ENCODE peak calls at places on chromosomes 4 and X, in seven cellular contexts. S, J, B, E, D, L and F are unnamed samples.

GRCh38 chr4:101020956-101021355 is 326.4 kb downstream of the PPP3CA start:
- DNase-seq in S (no peak), J (no peak), B (no peak), E (no peak), D (peak), L (peak), F (peak)

GRCh38 chr4:129095811-129096454 is at the start of gene C4orf33:
- DNase-seq in S (peak), J (peak), B (peak), E (peak), D (peak), L (peak), F (peak)

GRCh38 chr4:148780426-148781005 is 338.3 kb upstream of the NR3C2 start:
- DNase-seq in S (no peak), J (no peak), B (no peak), E (no peak), D (no peak), L (no peak), F (no peak)

GRCh38 chr4:83569967-83570366 is 34.1 kb downstream of the GPAT3 start:
- DNase-seq in S (no peak), J (no peak), B (no peak), E (no peak), D (no peak), L (no peak), F (no peak)

GRCh38 chrX:12304261-12304660 is 166.0 kb downstream of the FRMPD4 start:
- DNase-seq in S (no peak), J (no peak), B (no peak), E (no peak), D (peak), L (no peak), F (peak)

GRCh38 chr4:125461676-125462363 is 147.1 kb downstream of the FAT4 start:
- DNase-seq in S (no peak), J (no peak), B (no peak), E (no peak), D (no peak), L (no peak), F (no peak)

GRCh38 chrX:119753639-119754257 is 4.6 kb upstream of the SOWAHD start:
- DNase-seq in S (no peak), J (peak), B (no peak), E (peak), D (peak), L (no peak), F (peak)

GRCh38 chr4:3037957-3038451 is 36.3 kb downstream of the HTT-AS start:
- DNase-seq in S (no peak), J (no peak), B (no peak), E (peak), D (no peak), L (no peak), F (peak)

GRCh38 chr4:105600256-105600655 is 47.8 kb downstream of the ARHGEF38 start:
- DNase-seq in S (no peak), J (no peak), B (no peak), E (no peak), D (no peak), L (no peak), F (no peak)

GRCh38 chrX:130566028-130566683 is 164.4 kb downstream of the RBMX2 start:
- DNase-seq in S (no peak), J (no peak), B (no peak), E (no peak), D (no peak), L (no peak), F (no peak)

GRCh38 chr4:187586892-187587291 is 408.7 kb upstream of the ZFP42 start:
- DNase-seq in S (no peak), J (no peak), B (no peak), E (no peak), D (no peak), L (peak), F (no peak)

GRCh38 chr4:144288011-144288903 is 147.7 kb upstream of the GYPA start:
- DNase-seq in S (no peak), J (no peak), B (no peak), E (no peak), D (peak), L (peak), F (no peak)

GRCh38 chr4:72809208-72809607 is 240.2 kb upstream of the ADAMTS3 start:
- DNase-seq in S (no peak), J (no peak), B (no peak), E (no peak), D (no peak), L (no peak), F (no peak)

GRCh38 chr4:123922847-123923246 is 526.3 kb downstream of the SPRY1 start:
- DNase-seq in S (no peak), J (no peak), B (no peak), E (no peak), D (no peak), L (peak), F (peak)

GRCh38 chr4:53956454-53956853 is 108.0 kb downstream of the CHIC2 start:
- DNase-seq in S (no peak), J (no peak), B (no peak), E (no peak), D (no peak), L (no peak), F (no peak)

GRCh38 chr4:188196134-188196735 is 57.0 kb downstream of the TRIML1 start:
- DNase-seq in S (no peak), J (no peak), B (no peak), E (peak), D (no peak), L (no peak), F (no peak)

GRCh38 chr4:80180743-80181142 is 16.6 kb upstream of the PRDM8 start:
- DNase-seq in S (no peak), J (no peak), B (no peak), E (no peak), D (no peak), L (peak), F (peak)

GRCh38 chr4:93646225-93646930 is 182.2 kb upstream of the ATOH1 start:
- DNase-seq in S (no peak), J (no peak), B (no peak), E (no peak), D (no peak), L (no peak), F (no peak)

GRCh38 chr4:150960818-150961217 is 54.3 kb downstream of the LRBA start:
- DNase-seq in S (no peak), J (no peak), B (no peak), E (no peak), D (peak), L (no peak), F (no peak)

GRCh38 chr4:48379587-48380140 is 38.3 kb downstream of the SLAIN2 start:
- DNase-seq in S (no peak), J (no peak), B (no peak), E (no peak), D (no peak), L (no peak), F (no peak)

GRCh38 chr4:161419822-161420221 is 744.0 kb downstream of the FSTL5 start:
- DNase-seq in S (no peak), J (no peak), B (no peak), E (no peak), D (peak), L (no peak), F (no peak)

GRCh38 chrX:110568396-110568795 is 209.7 kb downstream of the RTL9 start:
- DNase-seq in S (no peak), J (no peak), B (no peak), E (no peak), D (no peak), L (peak), F (no peak)

GRCh38 chr4:53863163-53863562 is 201.2 kb downstream of the CHIC2 start:
- DNase-seq in S (no peak), J (no peak), B (peak), E (peak), D (no peak), L (peak), F (peak)

GRCh38 chr4:113810906-113811305 is 49.4 kb upstream of the CAMK2D start:
- DNase-seq in S (no peak), J (no peak), B (no peak), E (no peak), D (peak), L (peak), F (peak)

GRCh38 chr4:823761-824460 is 2.0 kb downstream of the CPLX1 start:
- DNase-seq in S (no peak), J (no peak), B (no peak), E (no peak), D (no peak), L (no peak), F (no peak)
- H3K4me3 ChIP-seq in S (no peak), J (no peak), B (no peak), E (no peak), D (no peak), L (no peak), F (no peak)

DNA sequence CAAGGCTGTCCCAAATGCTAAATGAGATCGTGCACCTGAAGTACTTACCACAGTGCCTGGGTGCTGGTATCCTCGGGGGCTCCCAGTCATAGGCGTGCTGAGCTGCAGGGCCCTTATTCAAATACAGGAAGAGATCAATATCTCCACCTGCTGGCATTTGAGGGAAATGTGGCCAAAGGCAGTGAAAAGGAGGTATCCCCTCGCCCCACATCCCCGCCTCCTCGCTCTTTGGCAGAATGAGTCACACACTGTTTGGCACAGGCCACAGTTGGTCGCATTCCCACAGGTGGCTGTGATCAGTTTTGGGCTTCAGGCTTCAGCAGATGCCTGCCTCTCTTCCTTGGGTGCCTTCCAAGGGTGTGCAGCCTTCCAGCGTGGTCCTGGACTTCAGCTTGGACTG is 28.4 kb downstream of the ZNF185 start:
- DNase-seq in S (peak), J (peak), B (peak), E (no peak), D (peak), L (peak), F (peak)
- TF ChIP-seq CTCF in S (peak), J (peak), B (no peak), E (peak), D (peak), L (peak), F (peak)

GRCh38 chr4:76459291-76459723 is 24.3 kb downstream of the SHROOM3 start:
- DNase-seq in S (no peak), J (no peak), B (no peak), E (peak), D (peak), L (peak), F (peak)
- H3K4me3 ChIP-seq in S (no peak), J (no peak), B (no peak), E (no peak), D (no peak), L (no peak), F (no peak)

DNA sequence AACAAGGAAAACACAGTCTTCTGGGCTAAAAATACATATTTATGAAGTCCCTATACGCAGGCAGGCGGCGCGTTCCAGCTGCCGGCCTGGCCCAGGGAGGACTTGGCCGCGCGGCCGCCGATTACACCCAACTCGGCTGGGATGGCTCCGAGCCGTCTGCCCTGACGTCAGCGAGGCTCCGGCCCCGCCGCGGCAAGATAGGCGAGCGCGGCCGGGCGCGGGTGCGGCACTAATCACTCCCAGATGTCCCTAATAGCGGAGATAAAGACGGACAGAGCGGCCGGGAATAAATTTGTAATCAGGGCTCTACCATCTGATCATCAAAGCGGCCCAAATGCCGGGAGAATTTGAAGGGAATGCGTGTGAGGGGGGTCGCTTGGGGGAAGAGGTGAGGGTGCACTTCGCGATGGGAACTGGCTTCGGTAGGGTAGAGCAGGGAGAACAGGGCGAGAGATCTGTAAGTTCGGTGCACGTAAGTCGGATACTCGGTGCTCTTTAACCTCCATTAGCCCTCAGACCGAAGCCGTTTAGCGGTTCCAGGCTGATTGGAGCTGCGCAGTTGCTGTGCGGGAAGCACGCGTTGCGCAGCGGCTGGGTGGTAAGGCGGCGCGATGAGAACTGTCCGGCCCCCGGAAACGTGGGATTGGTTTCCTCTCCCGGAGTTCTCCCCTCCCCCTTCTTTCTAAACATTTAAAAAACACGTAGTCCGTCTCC is 7.7 kb downstream of the HAND2 start:
- DNase-seq in S (no peak), J (no peak), B (peak), E (peak), D (peak), L (peak), F (peak)
- TF ChIP-seq CTCF in S (no peak), J (no peak), B (peak), E (no peak), D (peak), L (no peak), F (peak)

DNA sequence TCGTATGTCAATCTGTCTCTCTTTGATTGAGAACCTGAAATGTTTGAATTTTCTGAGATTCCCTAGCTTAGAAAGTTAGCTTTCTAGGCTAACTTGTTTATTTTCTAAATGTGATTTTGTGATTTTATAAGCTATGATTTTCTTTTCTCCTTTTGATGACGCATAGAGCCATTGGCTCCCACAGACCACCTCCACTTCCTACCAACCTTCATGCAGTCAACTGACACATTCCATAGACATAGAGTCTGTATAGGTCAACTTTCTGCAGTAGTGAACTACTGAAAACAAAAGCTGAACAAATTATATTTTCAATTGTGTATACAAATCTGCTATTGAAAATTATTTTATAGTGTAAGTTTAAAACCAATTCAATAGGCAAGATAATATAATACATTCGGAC is 2.8 kb upstream of the SULT1B1 start:
- DNase-seq in S (no peak), J (no peak), B (no peak), E (no peak), D (no peak), L (no peak), F (no peak)
- H3K4me3 ChIP-seq in S (no peak), J (no peak), B (no peak), E (no peak), D (no peak), L (no peak), F (no peak)

GRCh38 chr4:97984545-97985131 is 158.6 kb downstream of the STPG2 start:
- DNase-seq in S (no peak), J (no peak), B (no peak), E (peak), D (no peak), L (no peak), F (no peak)
- TF ChIP-seq CTCF in S (no peak), J (no peak), B (no peak), E (peak), D (peak), L (no peak), F (no peak)

DNA sequence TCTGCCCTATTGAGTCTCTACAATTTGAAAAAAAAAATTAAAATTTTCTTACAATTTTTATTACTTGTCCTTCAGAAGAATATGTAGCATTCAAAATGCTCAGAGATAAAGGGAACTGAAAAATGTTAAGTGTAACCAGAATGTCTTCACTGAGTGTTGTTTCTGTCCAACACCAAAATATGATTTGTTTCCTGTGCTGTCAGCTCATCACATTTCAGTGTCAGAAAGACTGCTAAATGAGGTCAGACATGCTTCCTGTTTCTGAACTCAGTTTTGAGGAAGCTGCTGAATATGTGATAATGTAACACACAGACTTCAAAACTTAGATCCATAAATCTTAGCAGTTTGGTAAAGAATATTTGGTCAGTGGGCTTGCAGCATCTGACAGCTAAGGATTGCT is 1849.7 kb downstream of the PCDH7 start:
- DNase-seq in S (no peak), J (no peak), B (no peak), E (no peak), D (peak), L (no peak), F (no peak)
- H3K4me3 ChIP-seq in S (no peak), J (no peak), B (no peak), E (no peak), D (no peak), L (no peak), F (no peak)

DNA sequence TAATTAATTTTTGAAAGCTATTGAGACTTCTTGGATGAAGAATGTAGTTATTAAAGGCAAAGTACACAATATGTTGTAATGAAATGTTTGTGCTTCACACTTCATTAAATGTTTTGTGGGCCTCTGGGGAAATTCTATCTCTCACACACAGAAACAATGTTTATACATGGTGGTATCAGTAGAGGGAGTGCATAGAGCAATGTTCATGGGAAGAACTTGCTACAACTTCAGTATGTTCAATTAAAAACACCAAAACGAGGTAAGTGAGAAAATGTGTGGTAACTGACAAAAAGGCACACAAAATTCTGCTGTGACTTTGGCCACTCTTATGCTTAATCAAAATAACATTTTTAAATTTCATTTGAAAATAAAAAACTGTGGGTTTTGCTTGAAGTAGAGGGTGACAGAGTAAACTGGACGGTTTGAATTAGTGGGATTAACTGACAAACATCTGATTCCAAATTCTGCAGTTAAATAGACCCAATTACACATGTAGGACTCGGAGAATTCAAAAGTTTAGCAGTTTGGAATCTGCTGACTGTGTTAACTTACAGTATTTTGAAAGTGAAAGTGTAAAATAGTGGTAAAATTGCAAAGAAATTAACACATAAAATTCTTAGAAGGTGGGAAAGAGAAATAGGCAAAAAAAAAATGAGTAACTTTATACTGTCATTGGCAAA is 111.4 kb upstream of the TTC29 start:
- DNase-seq in S (no peak), J (no peak), B (no peak), E (no peak), D (no peak), L (peak), F (peak)
- TF ChIP-seq CTCF in S (no peak), J (no peak), B (no peak), E (no peak), D (peak), L (peak), F (peak)

GRCh38 chrX:104254442-104255115 is at the start of gene ESX1:
- DNase-seq in S (no peak), J (no peak), B (no peak), E (peak), D (no peak), L (no peak), F (no peak)

GRCh38 chrX:104250470-104250869 is 4.3 kb downstream of the ESX1 start:
- DNase-seq in S (no peak), J (no peak), B (no peak), E (no peak), D (no peak), L (no peak), F (no peak)

GRCh38 chrX:104255465-104255864 is 732 bp upstream of the ESX1 start:
- DNase-seq in S (no peak), J (no peak), B (no peak), E (no peak), D (no peak), L (no peak), F (no peak)

DNA sequence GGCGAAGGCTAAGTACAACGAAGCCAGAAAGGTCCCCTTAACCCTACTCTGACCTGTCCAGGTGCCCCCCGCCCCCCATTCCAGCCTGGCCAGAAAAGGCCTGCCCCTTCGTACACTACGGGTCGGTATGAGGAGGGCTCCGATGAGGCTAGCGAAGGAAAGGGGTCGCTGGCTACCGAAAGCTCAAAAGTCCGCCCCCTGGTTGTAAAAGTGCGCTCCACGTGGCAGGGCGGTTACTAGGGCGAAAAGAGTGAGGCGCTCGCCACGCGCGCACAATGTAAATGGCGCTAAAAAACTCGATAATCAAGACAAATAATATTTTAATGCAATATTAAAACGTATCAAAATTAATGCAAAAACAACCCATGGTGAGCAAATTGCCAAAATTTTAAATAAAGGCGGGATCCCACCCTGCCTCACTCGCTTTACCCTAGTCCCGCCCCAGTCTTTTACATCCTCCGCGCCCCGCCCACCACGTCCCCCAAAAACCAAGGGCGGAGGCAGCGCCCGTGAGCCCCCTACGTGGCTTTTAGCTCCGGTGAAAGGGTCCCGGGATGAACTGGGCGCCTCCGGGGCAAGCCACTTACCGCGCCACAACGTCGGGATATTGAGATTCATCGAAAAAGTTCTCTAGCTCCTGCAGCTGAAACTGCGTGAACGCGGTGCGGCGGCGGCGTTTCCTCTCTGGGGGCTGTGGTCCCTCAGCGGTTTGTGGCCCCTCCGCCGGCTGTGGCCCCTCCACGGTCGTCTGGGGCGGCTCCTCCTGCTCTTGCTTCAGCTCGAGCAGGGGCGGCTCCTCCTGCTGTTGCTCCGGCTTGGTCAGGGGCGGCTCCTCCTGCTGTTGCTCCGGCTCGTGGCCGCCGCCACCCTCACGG is 929 bp downstream of the ESX1 start:
- DNase-seq in S (no peak), J (no peak), B (no peak), E (peak), D (no peak), L (no peak), F (no peak)
- H3K4me3 ChIP-seq in S (peak), J (no peak), B (peak), E (peak), D (peak), L (no peak), F (no peak)

GRCh38 chr4:36386691-36387090 is 105.3 kb downstream of the DTHD1 start:
- DNase-seq in S (no peak), J (no peak), B (no peak), E (no peak), D (no peak), L (no peak), F (no peak)
- TF ChIP-seq CTCF in S (peak), J (no peak), B (no peak), E (no peak), D (no peak), L (no peak), F (no peak)